ENCODE peak calls at places on chromosomes 1 and 21, in four cellular contexts. D is K562, E is GM12878, U is HCT116. I is an unnamed sample.

GRCh38 chr1:53308512-53308911 is 19.4 kb downstream of the LRP8 start:
- DNase-seq in D (no peak), E (no peak), U (no peak), I (no peak)

GRCh38 chr1:10958614-10959013 is 53.8 kb upstream of the TARDBP start:
- DNase-seq in D (no peak), E (no peak), U (no peak), I (no peak)

GRCh38 chr1:183942933-183943693 is 94.4 kb downstream of the COLGALT2 start:
- DNase-seq in D (peak; percentile 33), E (peak; percentile 34), U (peak; percentile 92), I (no peak)

GRCh38 chr1:98104285-98104684 is 183.5 kb upstream of the DPYD start:
- DNase-seq in D (no peak), E (no peak), U (no peak), I (no peak)

GRCh38 chr1:225441314-225442119 is 13.7 kb upstream of the LBR start:
- DNase-seq in D (no peak), E (no peak), U (no peak), I (no peak)

GRCh38 chr1:48789903-48790302 is 13.2 kb upstream of the BEND5 start:
- DNase-seq in D (no peak), E (no peak), U (no peak), I (no peak)

GRCh38 chr1:9753121-9753531 is 70.6 kb downstream of the CLSTN1 start:
- DNase-seq in D (peak; percentile 30), E (no peak), U (no peak), I (no peak)

GRCh38 chr1:190373705-190374336 is 103.8 kb downstream of the BRINP3 start:
- DNase-seq in D (no peak), E (no peak), U (peak; percentile 15), I (peak; percentile 42)

GRCh38 chr1:210587547-210587946 is 258.8 kb downstream of the HHAT start:
- DNase-seq in D (no peak), E (no peak), U (no peak), I (peak; percentile 57)

GRCh38 chr1:58964428-58964827 is 180.6 kb upstream of the JUN start:
- DNase-seq in D (no peak), E (no peak), U (no peak), I (no peak)

GRCh38 chr1:100053727-100054126 is 79.0 kb downstream of the SASS6 start:
- DNase-seq in D (no peak), E (no peak), U (no peak), I (no peak)

GRCh38 chr1:12528021-12528852 is 89.8 kb downstream of the DHRS3 start:
- DNase-seq in D (peak; percentile 76), E (no peak), U (no peak), I (no peak)

GRCh38 chr1:79204774-79205173 is 198.2 kb upstream of the ADGRL4 start:
- DNase-seq in D (no peak), E (no peak), U (no peak), I (no peak)

GRCh38 chr21:35651166-35651565 is 409.2 kb downstream of the SETD4 start:
- DNase-seq in D (no peak), E (no peak), U (no peak), I (no peak)

GRCh38 chr1:89907669-89908293 is 86.9 kb downstream of the LRRC8D start:
- DNase-seq in D (no peak), E (no peak), U (no peak), I (no peak)

GRCh38 chr1:97277891-97278662 is 556.5 kb downstream of the PTBP2 start:
- DNase-seq in D (no peak), E (no peak), U (peak; percentile 84), I (no peak)

GRCh38 chr1:22039594-22040347 is 12.7 kb upstream of the CDC42 start:
- DNase-seq in D (peak; percentile 78), E (peak; percentile 97), U (no peak), I (peak; percentile 54)

GRCh38 chr21:41754481-41754891 is 12.4 kb downstream of the RIPK4 start:
- DNase-seq in D (no peak), E (no peak), U (no peak), I (no peak)

GRCh38 chr21:28818663-28819278 is 173.9 kb downstream of the LTN1 start:
- DNase-seq in D (no peak), E (no peak), U (no peak), I (no peak)

GRCh38 chr1:1678581-1679380 is 13.8 kb downstream of the SLC35E2B start:
- DNase-seq in D (peak; percentile 62), E (peak; percentile 23), U (no peak), I (no peak)

GRCh38 chr1:59185163-59185855 is 111.6 kb upstream of the FGGY start:
- DNase-seq in D (no peak), E (no peak), U (no peak), I (no peak)

GRCh38 chr1:21707086-21707840 is 38.1 kb upstream of the RAP1GAP start:
- DNase-seq in D (no peak), E (no peak), U (no peak), I (no peak)

GRCh38 chr1:215393476-215393875 is 173.6 kb upstream of the KCTD3 start:
- DNase-seq in D (no peak), E (no peak), U (no peak), I (no peak)

DNA sequence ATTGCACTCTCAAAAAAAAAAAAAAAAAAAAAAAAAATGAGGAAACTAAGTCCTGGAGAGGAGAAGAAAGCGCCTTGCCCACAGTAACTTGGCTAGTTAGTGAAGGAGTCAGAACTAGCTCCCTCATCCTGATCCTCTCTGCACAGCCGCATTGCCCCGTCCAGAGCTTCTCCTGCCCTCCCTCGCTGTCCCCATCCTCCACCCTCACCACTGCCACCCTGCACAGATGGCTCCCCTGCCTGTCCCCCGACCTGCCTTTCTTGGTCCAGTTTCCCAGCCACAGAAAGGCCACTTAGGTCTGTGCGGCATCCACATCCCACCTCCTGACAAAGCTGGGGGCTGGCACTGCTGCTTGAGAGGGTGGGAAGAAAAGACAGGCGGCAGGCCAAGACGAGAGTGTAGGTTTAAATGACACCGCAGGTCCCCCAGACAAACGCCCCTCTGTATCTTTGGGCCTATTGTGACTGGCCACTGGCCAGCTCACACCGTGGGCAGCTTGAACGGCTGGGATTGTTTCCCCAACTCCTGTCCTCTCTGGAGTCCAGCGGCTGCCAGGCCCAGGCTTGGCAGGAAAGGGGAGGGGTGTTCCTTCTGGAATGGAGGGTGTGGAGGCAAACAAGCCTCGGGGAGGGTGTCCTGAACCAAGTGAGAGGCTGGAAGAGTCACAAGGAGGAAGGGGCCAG is 20.2 kb downstream of the NCMAP start:
- DNase-seq in D (no peak), E (no peak), U (no peak), I (no peak)
- TF ChIP-seq ZNF274 in D (no peak), E (no peak), U (no peak), I (no peak)

DNA sequence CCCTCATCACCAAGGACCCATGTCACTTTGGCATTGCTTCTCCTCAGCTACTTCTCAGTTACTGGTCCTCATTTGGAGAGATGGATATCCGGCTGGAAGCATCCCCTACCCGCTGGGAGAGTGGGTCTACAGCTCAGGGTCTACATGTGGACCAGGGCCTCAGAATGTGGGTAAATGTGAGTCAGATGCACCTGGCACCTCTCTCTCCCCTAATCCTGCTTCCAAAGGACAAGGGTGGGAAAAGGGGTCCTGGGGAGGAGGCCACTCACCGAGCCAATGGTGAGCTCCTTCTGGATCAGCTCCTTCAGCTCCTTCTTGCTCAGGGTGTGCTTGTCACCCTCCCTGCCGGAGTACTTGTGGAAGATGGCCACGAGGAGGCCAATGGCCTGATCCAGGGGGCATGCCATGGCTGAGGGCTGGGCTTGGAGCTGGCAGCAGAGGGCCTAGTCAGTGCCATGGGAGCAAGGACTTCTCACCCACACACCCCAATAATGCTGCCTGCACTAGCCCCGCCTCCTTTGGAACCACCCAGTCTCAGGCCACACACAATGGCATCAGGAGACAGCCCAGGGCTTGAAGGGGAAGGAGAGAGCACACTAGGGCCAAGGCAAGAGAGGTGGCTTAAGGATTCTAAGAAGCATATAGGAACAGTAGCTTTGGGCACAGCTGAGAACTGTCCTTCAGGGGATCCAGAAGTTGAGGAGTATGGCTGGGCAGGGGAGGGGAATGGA is 693 bp downstream of the S100A6 start:
- DNase-seq in D (peak; percentile 6), E (no peak), U (no peak), I (no peak)
- TF ChIP-seq ZNF274 in D (no peak), E (no peak), U (no peak), I (no peak)

GRCh38 chr1:101309334-101310221 is 72.8 kb downstream of the S1PR1 start:
- DNase-seq in D (peak; percentile 56), E (no peak), U (no peak), I (peak; percentile 46)
- TF ChIP-seq ZNF274 in D (no peak), E (no peak), U (no peak), I (no peak)

GRCh38 chr1:8560035-8560434 is 242.1 kb downstream of the SLC45A1 start:
- DNase-seq in D (no peak), E (no peak), U (no peak), I (no peak)

GRCh38 chr1:8562222-8562621 is 244.3 kb downstream of the SLC45A1 start:
- DNase-seq in D (no peak), E (no peak), U (no peak), I (no peak)

GRCh38 chr1:8562881-8563865 is 245.3 kb downstream of the SLC45A1 start:
- DNase-seq in D (no peak), E (no peak), U (no peak), I (no peak)

GRCh38 chr1:8563944-8564537 is 246.1 kb downstream of the SLC45A1 start:
- DNase-seq in D (no peak), E (no peak), U (no peak), I (no peak)

DNA sequence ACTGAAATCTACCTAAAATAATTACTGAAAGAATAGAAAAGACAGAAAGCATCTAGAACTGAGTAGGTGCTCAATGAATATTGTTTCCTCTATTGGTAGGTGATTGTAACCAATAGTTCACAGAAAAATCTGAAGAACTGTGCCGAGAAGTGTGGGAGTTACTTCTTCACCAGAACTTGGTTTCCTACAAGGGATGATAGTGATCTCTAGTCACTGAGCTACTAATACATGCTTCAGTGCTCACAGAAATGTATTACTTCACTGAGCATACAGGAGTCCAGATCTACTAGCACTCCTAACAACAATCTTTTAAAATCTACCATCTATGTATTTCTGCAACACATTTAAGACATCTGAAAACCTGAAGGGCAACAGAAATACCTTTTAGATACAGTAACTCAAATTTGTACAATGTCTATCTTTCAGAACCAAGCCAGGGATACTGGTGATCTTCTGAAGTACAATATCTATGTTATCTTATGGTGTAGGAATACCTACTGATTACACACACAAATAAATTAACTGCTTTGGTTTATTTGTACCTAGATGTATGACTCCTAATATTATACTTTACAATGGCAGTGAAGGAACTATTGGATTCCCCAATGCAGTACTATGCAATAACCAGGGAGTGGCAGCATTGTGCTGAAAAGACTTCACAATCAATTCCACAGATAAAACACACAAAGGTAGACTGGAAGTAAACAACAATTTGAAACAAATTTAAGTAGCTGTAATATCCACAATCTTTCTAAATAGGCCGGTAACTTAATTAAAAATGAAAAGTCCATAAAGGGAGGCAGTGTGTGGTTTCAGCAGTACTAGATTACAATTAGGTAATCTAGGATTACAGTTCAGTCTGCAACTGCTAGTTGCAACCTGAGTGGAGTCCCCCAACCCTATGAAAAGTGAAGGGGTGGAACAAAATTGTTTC is 243.0 kb downstream of the SLC45A1 start:
- DNase-seq in D (peak; percentile 57), E (no peak), U (peak; percentile 16), I (peak; percentile 1)
- TF ChIP-seq ZNF274 in D (no peak), E (no peak), U (no peak), I (no peak)

I was measured in NT2/D1.